ENCODE peak calls at places on chromosomes 2 and 18, in nine cellular contexts. S is cardiac muscle cell; P is ovary; V is neural progenitor cell; E is endothelial cell of umbilical vein; O is transverse colon; M is CD4-positive, alpha-beta memory T cell; L is HepG2; T is mesendoderm. F is an unnamed sample.

GRCh38 chr2:191369034-191369433 is 123.8 kb downstream of the MYO1B start:
- DNase-seq in S (peak; percentile 32), P (no peak), V (no peak), E (peak; percentile 13), O (no peak), M (no peak), L (no peak), T (no peak), F (no peak)

GRCh38 chr2:54586062-54586982 is 130.2 kb downstream of the SPTBN1 start:
- DNase-seq in S (peak; percentile 50), P (no peak), V (no peak), E (peak; percentile 87), O (no peak), M (no peak), L (no peak), T (no peak), F (no peak)

GRCh38 chr2:32504877-32505478 is 122.9 kb upstream of the TTC27 start:
- DNase-seq in S (no peak), P (no peak), V (no peak), E (no peak), O (no peak), M (no peak), L (no peak), T (peak; percentile 27), F (no peak)

GRCh38 chr2:161745866-161746614 is 121.8 kb downstream of the SLC4A10 start:
- DNase-seq in S (no peak), P (no peak), V (no peak), E (no peak), O (no peak), M (no peak), L (no peak), T (peak; percentile 31), F (no peak)

GRCh38 chr18:76255070-76255683 is 239.9 kb downstream of the ZNF516 start:
- DNase-seq in S (no peak), P (no peak), V (no peak), E (no peak), O (no peak), M (no peak), L (no peak), T (no peak), F (no peak)

GRCh38 chr18:22667158-22667557 is 249.4 kb upstream of the CTAGE1 start:
- DNase-seq in S (no peak), P (no peak), V (no peak), E (no peak), O (no peak), M (no peak), L (no peak), T (peak; percentile 43), F (no peak)

GRCh38 chr2:43707255-43707654 is 31.0 kb upstream of the C1GALT1C1L start:
- DNase-seq in S (peak; percentile 89), P (peak; percentile 47), V (no peak), E (peak; percentile 71), O (peak; percentile 43), M (no peak), L (no peak), T (no peak), F (no peak)

GRCh38 chr2:166126014-166126639 is 1.7 kb downstream of the SCN1A start:
- DNase-seq in S (peak; percentile 76), P (no peak), V (no peak), E (no peak), O (no peak), M (no peak), L (no peak), T (no peak), F (no peak)

GRCh38 chr2:169933124-169933711 is 106.0 kb downstream of the UBR3 start:
- DNase-seq in S (peak; percentile 47), P (no peak), V (peak; percentile 32), E (peak; percentile 54), O (no peak), M (no peak), L (peak; percentile 46), T (peak; percentile 26), F (no peak)

GRCh38 chr2:27756544-27757498 is 14.7 kb upstream of the MRPL33 start:
- DNase-seq in S (peak; percentile 41), P (no peak), V (no peak), E (no peak), O (no peak), M (no peak), L (no peak), T (peak; percentile 44), F (no peak)

GRCh38 chr2:138531913-138532312 is 30.3 kb downstream of the SPOPL start:
- DNase-seq in S (peak; percentile 58), P (no peak), V (peak; percentile 21), E (peak; percentile 3), O (no peak), M (no peak), L (no peak), T (peak; percentile 47), F (no peak)

GRCh38 chr18:64409511-64409910 is 260.6 kb upstream of the LINC00305 start:
- DNase-seq in S (peak; percentile 1), P (no peak), V (peak; percentile 57), E (peak; percentile 5), O (no peak), M (no peak), L (no peak), T (peak; percentile 48), F (peak; percentile 14)

GRCh38 chr2:236284208-236284607 is 20.0 kb upstream of the ASB18 start:
- DNase-seq in S (no peak), P (no peak), V (no peak), E (peak; percentile 4), O (no peak), M (no peak), L (no peak), T (no peak), F (no peak)

DNA sequence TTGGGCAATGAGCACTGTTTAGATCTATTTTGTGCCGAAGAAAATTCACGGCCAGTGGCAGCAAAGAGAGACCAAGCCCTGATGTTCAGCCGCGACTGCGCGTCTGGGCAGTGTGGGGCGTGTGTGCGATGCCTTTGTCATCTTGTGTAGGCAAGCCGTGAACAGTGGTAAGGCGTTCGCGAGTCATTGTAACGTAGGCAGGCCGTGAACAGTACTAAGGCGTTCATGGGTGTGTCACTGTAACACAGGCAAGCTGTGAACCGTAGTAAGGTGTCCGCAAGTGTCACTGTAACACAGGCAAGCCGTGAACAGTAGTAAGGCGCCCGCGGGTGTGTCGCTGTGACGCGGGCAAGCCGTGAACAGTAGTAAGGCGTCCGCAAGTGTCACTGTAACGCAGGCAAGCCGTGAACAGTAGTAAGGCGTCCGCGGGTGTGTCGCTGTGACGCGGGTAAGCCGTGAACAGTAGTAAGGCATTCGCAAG is 99.9 kb downstream of the NFATC1 start:
- DNase-seq in S (no peak), P (peak; percentile 24), V (no peak), E (no peak), O (no peak), M (no peak), L (no peak), T (no peak), F (no peak)
- H3K4me1 ChIP-seq in S (peaks cover 8% of the 10 kb centered on the region), P (no peaks in the 10 kb centered on the region), V (no peaks in the 10 kb centered on the region), E (peaks cover 16% of the 10 kb centered on the region), O (peaks cover 20% of the 10 kb centered on the region), M (peaks cover 11% of the 10 kb centered on the region), L (no peaks in the 10 kb centered on the region), T (no peaks in the 10 kb centered on the region), F (no peaks in the 10 kb centered on the region)

GRCh38 chr18:68429111-68429510 is 285.8 kb downstream of the TMX3 start:
- DNase-seq in S (no peak), P (no peak), V (no peak), E (no peak), O (no peak), M (no peak), L (no peak), T (no peak), F (no peak)

GRCh38 chr18:68429809-68430208 is 285.1 kb downstream of the TMX3 start:
- DNase-seq in S (no peak), P (no peak), V (no peak), E (peak; percentile 34), O (no peak), M (no peak), L (no peak), T (no peak), F (no peak)

GRCh38 chr18:68428666-68429065 is 286.2 kb downstream of the TMX3 start:
- DNase-seq in S (no peak), P (no peak), V (no peak), E (no peak), O (no peak), M (no peak), L (no peak), T (no peak), F (no peak)

GRCh38 chr18:68428026-68428425 is 286.9 kb downstream of the TMX3 start:
- DNase-seq in S (peak; percentile 53), P (no peak), V (no peak), E (peak; percentile 64), O (no peak), M (no peak), L (no peak), T (peak; percentile 34), F (no peak)

GRCh38 chr18:68426731-68427315 is 288.1 kb downstream of the TMX3 start:
- DNase-seq in S (no peak), P (no peak), V (no peak), E (no peak), O (no peak), M (no peak), L (no peak), T (no peak), F (no peak)
- H3K4me1 ChIP-seq in S (no peaks in the 10 kb centered on the region), P (no peaks in the 10 kb centered on the region), V (no peaks in the 10 kb centered on the region), E (peaks cover 6% of the 10 kb centered on the region), O (no peaks in the 10 kb centered on the region), M (no peaks in the 10 kb centered on the region), L (no peaks in the 10 kb centered on the region), T (no peaks in the 10 kb centered on the region), F (no peaks in the 10 kb centered on the region)

GRCh38 chr2:29113027-29113686 is 2.1 kb upstream of the CLIP4 start:
- DNase-seq in S (peak; percentile 53), P (no peak), V (no peak), E (no peak), O (no peak), M (no peak), L (peak; percentile 30), T (no peak), F (no peak)

GRCh38 chr2:29112379-29112778 is 2.8 kb upstream of the CLIP4 start:
- DNase-seq in S (no peak), P (no peak), V (no peak), E (no peak), O (no peak), M (no peak), L (no peak), T (no peak), F (no peak)

GRCh38 chr2:29108225-29108624 is 7.0 kb upstream of the CLIP4 start:
- DNase-seq in S (peak; percentile 93), P (no peak), V (no peak), E (no peak), O (no peak), M (no peak), L (peak; percentile 84), T (no peak), F (no peak)

GRCh38 chr2:29109246-29109645 is 6.0 kb upstream of the CLIP4 start:
- DNase-seq in S (no peak), P (no peak), V (no peak), E (no peak), O (no peak), M (no peak), L (no peak), T (no peak), F (no peak)

GRCh38 chr2:29110916-29111315 is 4.3 kb upstream of the CLIP4 start:
- DNase-seq in S (no peak), P (no peak), V (no peak), E (no peak), O (no peak), M (no peak), L (no peak), T (no peak), F (no peak)
- H3K4me1 ChIP-seq in S (peaks cover 6% of the 10 kb centered on the region), P (peaks cover 2% of the 10 kb centered on the region), V (peaks cover 7% of the 10 kb centered on the region), E (peaks cover under 1% of the 10 kb centered on the region), O (peaks cover 4% of the 10 kb centered on the region), M (peaks cover 11% of the 10 kb centered on the region), L (peaks cover 30% of the 10 kb centered on the region), T (no peaks in the 10 kb centered on the region), F (no peaks in the 10 kb centered on the region)

GRCh38 chr2:234982096-234982834 is 30.4 kb downstream of the SH3BP4 start:
- DNase-seq in S (no peak), P (no peak), V (no peak), E (no peak), O (no peak), M (no peak), L (no peak), T (no peak), F (no peak)
- H3K4me1 ChIP-seq in S (peaks cover 38% of the 10 kb centered on the region), P (peaks cover 26% of the 10 kb centered on the region), V (peaks cover 28% of the 10 kb centered on the region), E (peaks cover 81% of the 10 kb centered on the region), O (peaks cover 63% of the 10 kb centered on the region), M (no peaks in the 10 kb centered on the region), L (peaks cover 98% of the 10 kb centered on the region), T (peaks cover 29% of the 10 kb centered on the region), F (peaks cover 39% of the 10 kb centered on the region)

F was measured in Caco-2.